ENCODE peak calls at places on chromosomes 5 and 9, in seven cellular contexts. A is BJ, R is heart right ventricle, M is endothelial cell, Y is colonic mucosa, C is IMR-90, F is neural crest cell. Q is an unnamed sample.

GRCh38 chr9:130997925-130998595 is 10.9 kb upstream of the LAMC3 start:
- DNase-seq in A (no peak), R (peak), M (peak), Y (peak), C (peak), F (peak), Q (peak)

GRCh38 chr5:35228304-35228703 is 2.0 kb downstream of the PRLR start:
- DNase-seq in A (no peak), R (no peak), M (no peak), Y (no peak), C (no peak), F (no peak), Q (no peak)

GRCh38 chr5:129400395-129400983 is 59.6 kb upstream of the ADAMTS19 start:
- DNase-seq in A (no peak), R (no peak), M (no peak), Y (no peak), C (no peak), F (no peak), Q (no peak)

GRCh38 chr5:24633705-24634325 is 11.0 kb downstream of the CDH10 start:
- DNase-seq in A (no peak), R (no peak), M (peak), Y (no peak), C (peak), F (peak), Q (no peak)

GRCh38 chr5:178293400-178293799 is 60.8 kb upstream of the PHYKPL start:
- DNase-seq in A (no peak), R (peak), M (no peak), Y (no peak), C (no peak), F (no peak), Q (peak)

GRCh38 chr9:13118294-13118693 is 161.2 kb downstream of the MPDZ start:
- DNase-seq in A (no peak), R (no peak), M (no peak), Y (no peak), C (no peak), F (no peak), Q (no peak)

GRCh38 chr5:135429326-135429725 is 17.8 kb downstream of the DCANP1 start:
- DNase-seq in A (no peak), R (peak), M (no peak), Y (no peak), C (no peak), F (no peak), Q (no peak)

GRCh38 chr5:154697335-154697734 is 57.8 kb upstream of the LARP1 start:
- DNase-seq in A (no peak), R (no peak), M (no peak), Y (no peak), C (peak), F (no peak), Q (no peak)

GRCh38 chr9:127555830-127556820 is 56.0 kb upstream of the STXBP1 start:
- DNase-seq in A (peak), R (peak), M (no peak), Y (peak), C (peak), F (no peak), Q (no peak)

GRCh38 chr5:116536279-116537161 is 38.1 kb downstream of the SEMA6A start:
- DNase-seq in A (no peak), R (no peak), M (no peak), Y (peak), C (no peak), F (no peak), Q (no peak)

GRCh38 chr5:121144764-121145163 is 680.7 kb downstream of the PRR16 start:
- DNase-seq in A (no peak), R (no peak), M (no peak), Y (no peak), C (peak), F (no peak), Q (no peak)
- TF ChIP-seq CTCF in A (no peak), R (no peak), M (no peak), Y (no peak), C (no peak), F (no peak), Q (no peak)

GRCh38 chr5:73792687-73793320 is 166.8 kb downstream of the ARHGEF28 start:
- DNase-seq in A (peak), R (peak), M (peak), Y (peak), C (peak), F (peak), Q (peak)
- TF ChIP-seq CTCF in A (peak), R (peak), M (peak), Y (peak), C (peak), F (peak), Q (peak)

DNA sequence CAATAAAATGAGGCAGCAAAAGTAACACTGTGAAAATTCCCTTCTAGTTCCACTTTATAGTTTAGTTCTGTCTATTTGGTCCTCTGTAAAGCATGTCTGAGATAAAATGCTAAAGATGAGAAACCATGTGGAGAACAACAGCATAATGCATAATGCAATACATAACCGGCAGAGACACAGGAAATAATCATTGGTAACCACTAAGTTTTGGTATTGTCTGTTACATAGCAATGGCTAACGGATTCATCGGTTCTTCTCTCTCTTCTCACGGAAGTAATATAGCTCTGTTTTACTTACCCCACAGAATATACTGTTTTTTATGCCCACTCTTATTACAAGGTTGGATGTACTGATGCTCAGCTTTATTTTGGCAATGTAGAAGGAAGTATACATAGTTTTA is 158.9 kb downstream of the FAM174A start:
- DNase-seq in A (no peak), R (no peak), M (no peak), Y (no peak), C (no peak), F (no peak), Q (no peak)
- TF ChIP-seq CTCF in A (no peak), R (no peak), M (no peak), Y (no peak), C (no peak), F (no peak), Q (no peak)

GRCh38 chr5:72109625-72110024 is 2.4 kb downstream of the MAP1B start:
- DNase-seq in A (no peak), R (no peak), M (no peak), Y (no peak), C (no peak), F (no peak), Q (peak)
- TF ChIP-seq CTCF in A (no peak), R (no peak), M (no peak), Y (no peak), C (no peak), F (no peak), Q (no peak)

DNA sequence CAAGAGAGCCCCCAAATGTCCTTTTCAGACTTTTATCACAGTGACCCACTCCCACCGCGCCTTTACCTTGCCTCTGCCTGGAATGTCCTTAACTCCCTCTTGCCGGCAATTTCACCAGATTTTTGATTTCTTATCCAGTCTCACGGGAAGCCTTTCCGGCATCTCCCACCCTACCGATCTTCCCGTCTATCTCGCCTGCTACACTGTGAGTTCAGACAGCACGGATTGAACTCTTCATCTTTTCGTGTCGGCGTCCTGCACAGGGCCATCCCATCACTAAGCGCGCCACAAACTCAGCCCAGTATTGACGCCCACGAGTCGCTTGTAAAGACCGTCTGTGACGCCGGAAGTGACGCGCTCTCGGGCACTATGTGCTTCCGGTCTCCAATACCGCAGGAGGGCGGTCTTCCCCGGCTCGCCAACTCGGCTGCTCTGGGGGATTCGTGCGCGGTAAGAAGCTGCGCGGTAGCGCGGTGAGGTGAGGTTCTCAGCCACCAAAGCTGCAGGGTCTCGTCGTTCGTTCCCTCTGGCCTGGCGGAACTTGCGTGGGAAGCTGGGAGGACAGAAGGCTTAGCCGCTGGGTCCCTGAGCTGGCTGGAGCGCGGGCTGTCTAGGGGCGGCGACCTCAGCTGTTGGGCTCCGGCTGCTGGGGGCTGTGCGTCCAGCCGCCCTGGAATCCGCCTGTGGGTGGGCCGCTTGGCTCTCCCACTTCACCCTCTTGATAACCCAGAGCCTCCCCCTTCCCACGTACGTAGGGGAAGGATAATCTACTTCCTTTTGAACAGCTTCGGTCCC is at the start of gene ZCCHC9:
- DNase-seq in A (peak), R (peak), M (peak), Y (peak), C (peak), F (peak), Q (peak)
- TF ChIP-seq CTCF in A (peak), R (no peak), M (no peak), Y (no peak), C (peak), F (peak), Q (no peak)

DNA sequence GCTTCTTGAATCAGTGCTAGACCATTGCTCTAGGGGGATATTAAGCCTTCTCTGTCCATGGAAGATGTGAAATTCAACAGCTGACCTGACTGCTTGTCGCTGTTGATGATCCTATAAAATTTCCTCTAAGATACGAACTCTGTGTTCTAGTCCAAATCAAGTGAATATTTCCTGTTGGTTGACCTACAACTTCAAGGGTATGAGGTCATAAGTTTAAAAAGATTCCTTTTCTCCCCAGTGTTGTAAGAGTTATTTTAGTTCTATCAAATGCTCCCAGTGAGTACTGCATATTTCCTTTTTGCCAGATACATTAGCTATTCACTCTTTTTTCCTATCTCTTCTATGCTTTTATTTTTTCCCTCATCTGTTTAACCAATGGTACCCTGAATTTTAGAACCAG is 102.9 kb upstream of the CCDC152 start:
- DNase-seq in A (no peak), R (no peak), M (no peak), Y (no peak), C (no peak), F (no peak), Q (no peak)
- TF ChIP-seq CTCF in A (no peak), R (no peak), M (no peak), Y (no peak), C (no peak), F (no peak), Q (no peak)

Q was measured in glutamatergic neuron.